ENCODE peak calls at places on chromosome 13, in four cellular contexts. M is lower lobe of right lung, T is endodermal cell, N is GM20000. X is an unnamed sample.

GRCh38 chr13:98942997-98943396 is 34.9 kb downstream of the DOCK9 start:
- DNase-seq in T (no peak), N (no peak), M (no peak), X (no peak)

GRCh38 chr13:25046985-25047660 is 48.8 kb upstream of the PABPC3 start:
- DNase-seq in N (no peak), T (peak; percentile 91), M (no peak), X (no peak)

GRCh38 chr13:29474991-29475390 is 120.5 kb downstream of the SLC7A1 start:
- DNase-seq in M (no peak), N (no peak), T (no peak), X (no peak)

GRCh38 chr13:20119960-20120359 is 40.9 kb downstream of the GJA3 start:
- DNase-seq in M (no peak), T (no peak), N (no peak), X (no peak)

GRCh38 chr13:89375839-89376238 is 1704.7 kb downstream of the SLITRK5 start:
- DNase-seq in T (no peak), N (no peak), M (no peak), X (no peak)

GRCh38 chr13:46647514-46648065 is 94.6 kb downstream of the LRCH1 start:
- DNase-seq in T (no peak), N (no peak), M (no peak), X (no peak)

GRCh38 chr13:67278230-67278629 is 48.1 kb upstream of the PCDH9 start:
- DNase-seq in T (no peak), M (no peak), N (no peak), X (no peak)

GRCh38 chr13:41547253-41548000 is 90.1 kb downstream of the RGCC start:
- DNase-seq in N (no peak), T (peak; percentile 63), M (no peak), X (no peak)

GRCh38 chr13:92613921-92614320 is 612.7 kb upstream of the GPC6 start:
- DNase-seq in N (no peak), T (no peak), M (no peak), X (no peak)

GRCh38 chr13:110137677-110138008 is 169.3 kb downstream of the COL4A1 start:
- DNase-seq in M (peak; percentile 54), T (no peak), N (peak; percentile 80), X (peak; percentile 30)

GRCh38 chr13:91922969-91923592 is 524.7 kb downstream of the GPC5 start:
- DNase-seq in T (no peak), N (no peak), M (no peak), X (no peak)

GRCh38 chr13:77696863-77697207 is 652 bp upstream of the SLAIN1 start:
- DNase-seq in N (no peak), T (no peak), M (no peak), X (no peak)

GRCh38 chr13:81304121-81304659 is 963.3 kb upstream of the SPRY2 start:
- DNase-seq in N (no peak), T (no peak), M (no peak), X (no peak)

GRCh38 chr13:94617389-94618000 is 15.8 kb downstream of the GPR180 start:
- DNase-seq in N (no peak), M (no peak), T (peak; percentile 49), X (peak; percentile 6)

GRCh38 chr13:73261739-73262216 is 203.0 kb downstream of the KLF5 start:
- DNase-seq in N (no peak), T (peak; percentile 73), M (no peak), X (no peak)

GRCh38 chr13:103006706-103007426 is 59.4 kb downstream of the SLC10A2 start:
- DNase-seq in M (no peak), T (no peak), N (peak; percentile 32), X (no peak)

GRCh38 chr13:28475916-28476725 is 18.8 kb downstream of the FLT1 start:
- DNase-seq in T (no peak), N (no peak), M (no peak), X (no peak)

GRCh38 chr13:80871481-80871880 is 530.6 kb upstream of the SPRY2 start:
- DNase-seq in M (no peak), T (no peak), N (no peak), X (no peak)

GRCh38 chr13:91722267-91722884 is 324.0 kb downstream of the GPC5 start:
- DNase-seq in T (no peak), M (no peak), N (no peak), X (no peak)

GRCh38 chr13:68846663-68847062 is 1261.0 kb upstream of the ATXN8OS start:
- DNase-seq in N (no peak), M (no peak), T (no peak), X (no peak)
- TF ChIP-seq CTCF in N (no peak), M (no peak), T (no peak), X (no peak)

GRCh38 chr13:112634102-112634501 is 46.1 kb upstream of the TUBGCP3 start:
- DNase-seq in M (peak; percentile 21), T (peak; percentile 35), N (no peak), X (no peak)
- TF ChIP-seq CTCF in M (no peak), T (no peak), N (no peak), X (no peak)

DNA sequence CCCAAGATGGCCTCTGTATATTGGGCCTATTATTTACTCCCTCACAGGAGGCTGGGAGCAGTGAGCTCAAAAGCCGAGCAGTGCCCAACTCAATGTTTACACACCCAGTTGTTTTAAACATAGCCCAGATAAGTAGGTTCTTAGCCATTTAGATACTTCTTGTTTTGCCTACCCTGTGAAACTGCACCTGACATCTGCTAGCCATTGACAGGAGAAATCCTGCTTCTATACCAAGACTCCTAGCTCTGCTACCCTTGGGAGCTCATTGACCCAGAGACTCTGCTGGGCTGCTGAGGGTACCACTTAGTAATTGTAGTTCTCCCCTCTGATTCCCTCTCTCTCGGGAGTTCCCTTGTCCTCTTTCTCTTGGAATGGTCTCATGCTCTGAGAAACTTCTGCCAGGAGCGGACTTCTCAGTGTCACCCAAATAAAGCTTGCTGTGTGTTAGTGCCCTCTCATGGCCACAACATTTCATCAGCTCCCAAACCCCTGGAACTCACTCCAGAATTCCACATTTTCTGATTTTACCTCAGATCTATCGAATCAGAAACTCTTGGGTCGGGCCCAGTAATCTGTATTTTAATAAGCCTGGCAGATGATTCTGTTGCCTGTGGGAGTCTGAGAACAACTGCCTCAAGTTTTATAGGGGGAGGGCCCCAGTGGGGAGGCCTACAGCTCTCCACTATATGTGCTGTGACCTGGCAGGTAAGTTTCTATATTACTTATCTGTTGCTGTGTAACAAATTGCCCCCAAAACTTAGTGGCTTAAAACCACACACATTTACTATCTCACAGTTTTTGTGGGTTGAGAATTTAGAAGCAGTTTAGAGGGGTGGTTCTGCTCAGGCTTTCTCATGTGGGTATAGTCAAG is 221.1 kb downstream of the TDRD3 start:
- DNase-seq in M (no peak), N (no peak), T (peak; percentile 77), X (no peak)
- TF ChIP-seq CTCF in M (no peak), N (no peak), T (peak; percentile 78), X (no peak)

GRCh38 chr13:34000955-34001354 is 183.0 kb downstream of the RFC3 start:
- DNase-seq in N (no peak), T (no peak), M (no peak), X (no peak)
- TF ChIP-seq CTCF in N (no peak), T (no peak), M (no peak), X (no peak)